ENCODE peak calls at places on chromosomes 4 and X, in five cellular contexts. H, E, V, K and R are unnamed samples.

GRCh38 chr4:126888968-126889367 is 743.8 kb upstream of the INTU start:
- DNase-seq in H (peak), V (no peak), K (no peak), E (no peak), R (no peak)

GRCh38 chr4:2965262-2965661 is 1.9 kb downstream of the GRK4 start:
- DNase-seq in E (no peak), H (no peak), V (no peak), K (no peak), R (no peak)

GRCh38 chr4:70737006-70737405 is 15.2 kb downstream of the RUFY3 start:
- DNase-seq in E (no peak), V (no peak), K (no peak), H (no peak), R (no peak)

GRCh38 chr4:41696131-41696530 is 52.4 kb downstream of the PHOX2B start:
- DNase-seq in V (no peak), E (no peak), K (no peak), H (no peak), R (no peak)

GRCh38 chrX:68833855-68834331 is 5.1 kb downstream of the EFNB1 start:
- DNase-seq in E (no peak), K (no peak), H (no peak), V (no peak), R (no peak)

GRCh38 chr4:1472911-1473518 is 66.8 kb upstream of the NKX1-1 start:
- DNase-seq in E (no peak), K (no peak), V (peak), H (no peak), R (no peak)

GRCh38 chr4:55255171-55255570 is 90.9 kb upstream of the SRD5A3 start:
- DNase-seq in E (no peak), K (no peak), H (peak), V (no peak), R (no peak)

GRCh38 chr4:162229670-162230069 is 65.9 kb upstream of the FSTL5 start:
- DNase-seq in H (peak), E (no peak), V (no peak), K (no peak), R (no peak)

GRCh38 chrX:69221239-69222102 is 56.2 kb upstream of the PJA1 start:
- DNase-seq in K (no peak), E (no peak), H (no peak), V (no peak), R (no peak)

GRCh38 chr4:18954538-18954937 is 933.0 kb upstream of the LCORL start:
- DNase-seq in E (no peak), V (no peak), H (no peak), K (no peak), R (no peak)

GRCh38 chrX:25015486-25016360 is at the start of gene ARX:
- DNase-seq in E (no peak), H (peak), K (peak), V (peak), R (no peak)

GRCh38 chr4:52658671-52659015 is 458 bp downstream of the USP46 start:
- DNase-seq in E (no peak), H (no peak), K (no peak), V (no peak), R (no peak)

GRCh38 chrX:135985974-135986312 is 708 bp downstream of the SLC9A6 start:
- DNase-seq in V (no peak), E (no peak), H (no peak), K (no peak), R (no peak)

GRCh38 chrX:129932792-129933321 is 26.9 kb downstream of the UTP14A start:
- DNase-seq in H (peak), V (peak), K (no peak), E (no peak), R (no peak)

GRCh38 chr4:22485751-22486150 is 30.1 kb downstream of the ADGRA3 start:
- DNase-seq in E (no peak), K (no peak), V (no peak), H (no peak), R (no peak)

GRCh38 chr4:144564358-144564757 is 81.6 kb upstream of the HHIP start:
- DNase-seq in K (no peak), V (no peak), E (no peak), H (no peak), R (no peak)

GRCh38 chr4:141038428-141038827 is 94.8 kb downstream of the RNF150 start:
- DNase-seq in E (no peak), V (no peak), H (no peak), K (no peak), R (no peak)
- H3K27ac ChIP-seq in E (no peak), V (no peak), H (no peak), K (no peak), R (no peak)

DNA sequence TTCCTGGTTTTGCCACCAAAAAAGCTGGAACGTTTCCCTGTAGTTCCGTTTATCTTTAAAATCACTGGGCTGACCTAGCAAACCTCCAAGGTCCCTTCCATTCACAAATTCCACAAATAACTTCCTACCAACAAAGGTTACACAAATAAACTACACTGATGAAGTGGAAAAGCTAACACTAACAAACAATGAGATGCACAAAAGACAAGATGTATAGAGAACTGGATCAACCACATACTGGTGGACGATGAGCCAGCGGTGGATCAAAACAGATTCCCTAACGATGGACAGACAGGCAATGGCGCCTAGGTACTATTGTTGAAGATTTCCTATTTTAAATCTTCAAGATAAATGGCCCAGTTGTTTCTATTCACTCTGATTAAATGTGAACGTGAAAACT is 15.5 kb downstream of the AFAP1 start:
- DNase-seq in V (no peak), K (no peak), H (peak), E (no peak), R (no peak)
- H3K27ac ChIP-seq in V (no peak), K (peak), H (no peak), E (peak), R (no peak)

DNA sequence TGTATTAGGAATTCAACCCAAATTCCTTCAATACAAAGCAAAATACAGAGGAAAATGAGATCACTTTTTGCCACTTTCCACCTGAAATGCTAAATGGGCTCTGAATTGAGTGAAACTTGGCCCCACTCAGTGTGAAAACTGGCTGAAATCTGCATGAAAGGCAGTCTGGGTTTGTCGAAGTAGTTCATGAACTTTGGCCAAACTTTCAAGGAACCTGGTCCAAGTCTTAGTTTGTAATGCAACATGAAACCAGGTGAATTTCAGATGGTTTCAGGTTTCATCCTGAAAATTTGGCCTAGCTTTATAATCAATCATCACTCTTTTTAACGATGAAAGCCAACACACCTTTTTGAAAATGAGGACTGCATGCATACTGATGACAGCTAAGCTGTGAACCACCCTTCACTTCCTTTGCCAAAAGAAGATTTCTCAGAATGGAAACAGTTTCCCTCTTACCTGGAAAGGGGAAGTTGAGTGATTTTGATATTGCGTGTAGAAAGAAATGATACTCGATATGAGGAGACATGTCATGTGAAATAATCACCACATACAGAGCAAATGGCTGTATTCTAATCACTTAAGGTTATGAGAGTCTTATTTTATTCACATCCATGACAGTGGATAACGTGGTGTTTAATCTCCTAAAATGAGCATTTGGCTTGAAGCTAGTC is 209.9 kb upstream of the ETNPPL start:
- DNase-seq in V (no peak), H (no peak), E (no peak), K (no peak), R (no peak)
- H3K27ac ChIP-seq in V (no peak), H (no peak), E (no peak), K (no peak), R (no peak)

DNA sequence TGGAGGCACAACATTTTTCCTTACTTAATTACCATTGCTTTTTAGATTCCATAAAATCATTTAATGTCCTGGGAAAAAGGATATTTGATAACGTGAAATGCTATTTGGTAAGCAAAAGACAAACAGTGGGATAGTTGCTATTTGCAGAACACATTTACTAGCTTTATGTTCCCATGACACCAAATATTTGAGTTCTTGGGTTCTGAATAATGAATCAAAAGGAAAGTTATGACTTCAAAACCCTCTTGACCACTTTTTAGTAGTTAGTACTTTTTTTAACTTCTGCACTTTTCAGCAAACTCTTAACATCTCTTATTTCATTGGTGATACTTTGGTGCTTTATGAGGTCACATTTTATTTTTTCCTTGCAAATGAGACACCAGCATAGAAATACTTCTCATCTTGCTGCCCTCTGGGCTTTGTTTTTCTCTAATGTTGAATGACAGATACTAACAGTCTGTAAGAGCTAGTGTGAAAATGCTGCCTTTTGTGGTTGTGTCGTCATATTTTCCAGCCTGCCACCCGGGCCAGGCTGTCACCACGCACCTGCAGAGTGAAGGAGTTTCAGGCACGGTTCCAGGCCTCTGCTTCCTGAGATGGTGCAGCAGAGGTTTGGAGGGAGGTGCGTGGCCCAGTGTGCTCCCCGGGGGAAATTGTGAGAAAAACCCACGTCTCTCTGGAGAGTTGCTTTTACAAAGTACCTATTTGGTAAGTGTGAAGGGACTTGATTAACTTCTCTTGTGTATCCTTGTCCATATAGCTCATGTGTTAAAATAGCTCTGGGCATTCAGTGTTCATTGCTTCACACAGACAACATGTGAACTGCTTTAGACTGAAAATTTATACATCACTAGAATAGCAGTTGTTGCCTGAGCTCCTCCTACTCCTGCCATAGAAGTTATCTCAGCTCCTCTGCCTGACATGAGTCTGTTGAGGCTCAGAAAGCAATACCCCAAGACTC is 34.7 kb downstream of the MSL3 start:
- DNase-seq in E (no peak), H (no peak), V (peak), K (no peak), R (peak)
- H3K27ac ChIP-seq in E (no peak), H (no peak), V (no peak), K (no peak), R (peak)

GRCh38 chrX:6228720-6229119 is at the start of gene NLGN4X:
- DNase-seq in H (no peak), E (no peak), V (no peak), K (no peak), R (no peak)
- H3K27ac ChIP-seq in H (no peak), E (no peak), V (no peak), K (no peak), R (no peak)

GRCh38 chrX:10633722-10634121 is 13.3 kb upstream of the MID1 start:
- DNase-seq in E (peak), K (peak), V (no peak), H (peak), R (no peak)
- H3K27ac ChIP-seq in E (peak), K (no peak), V (no peak), H (peak), R (no peak)

DNA sequence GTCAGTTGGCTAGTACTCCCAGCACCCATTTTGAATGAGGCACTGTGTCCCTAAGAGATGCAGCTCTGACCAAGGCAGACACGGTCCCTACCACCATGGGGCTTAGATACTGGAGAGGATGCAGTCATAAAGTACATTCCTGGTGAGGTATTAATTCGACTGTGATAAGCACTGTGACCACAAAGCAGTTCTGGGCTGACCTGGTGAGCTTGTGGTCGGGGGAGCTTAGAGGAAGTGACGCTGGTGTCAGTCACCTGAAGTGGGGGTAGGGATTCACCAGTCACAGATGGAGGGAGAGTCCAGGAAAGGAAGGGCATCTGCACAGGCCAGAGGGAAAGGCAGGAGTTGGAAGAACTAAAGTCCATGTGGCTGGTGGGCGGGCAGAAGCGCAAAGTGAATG is 15.8 kb upstream of the CLTRN start:
- DNase-seq in V (no peak), H (peak), E (no peak), K (no peak), R (no peak)
- H3K27ac ChIP-seq in V (no peak), H (no peak), E (no peak), K (no peak), R (no peak)

GRCh38 chr4:105859233-105859632 is 36.0 kb upstream of the NPNT start:
- DNase-seq in H (peak), K (no peak), V (no peak), E (no peak), R (no peak)
- H3K27ac ChIP-seq in H (no peak), K (no peak), V (peak), E (no peak), R (peak)